ENCODE peak calls at places on chromosomes 2 and 18, in four cellular contexts. C is esophagus squamous epithelium; O is psoas muscle; F is CD8-positive, alpha-beta T cell. T is an unnamed sample.
A peak's percentile ranks its signal among the peaks of the same experiment; 100 is the strongest.

GRCh38 chr2:104836837-104837236 is 17.1 kb upstream of the POU3F3 start:
- DNase-seq in C (no peak), O (no peak), F (no peak), T (no peak)

GRCh38 chr2:20585710-20586378 is 65.1 kb downstream of the HS1BP3 start:
- DNase-seq in C (no peak), O (no peak), F (no peak), T (peak; percentile 13)

GRCh38 chr2:109087055-109087663 is 41.8 kb upstream of the SH3RF3 start:
- DNase-seq in C (no peak), O (no peak), F (no peak), T (no peak)

GRCh38 chr2:88190808-88191721 is 20.9 kb downstream of the THNSL2 start:
- DNase-seq in C (no peak), O (no peak), F (no peak), T (no peak)

GRCh38 chr18:2223394-2223793 is 347.9 kb downstream of the METTL4 start:
- DNase-seq in C (no peak), O (no peak), F (no peak), T (no peak)

GRCh38 chr2:236659758-236660150 is 90.1 kb downstream of the ACKR3 start:
- DNase-seq in C (no peak), O (no peak), F (no peak), T (no peak)

GRCh38 chr2:159922563-159922962 is 124.6 kb upstream of the CD302 start:
- DNase-seq in C (no peak), O (no peak), F (no peak), T (no peak)

GRCh38 chr2:103355287-103355686 is 593.5 kb downstream of the TMEM182 start:
- DNase-seq in C (no peak), O (no peak), F (no peak), T (no peak)

GRCh38 chr2:8799004-8799403 is 38.4 kb downstream of the KIDINS220 start:
- DNase-seq in C (no peak), O (no peak), F (no peak), T (no peak)

GRCh38 chr2:148675708-148676107 is 31.2 kb downstream of the EPC2 start:
- DNase-seq in C (no peak), O (no peak), F (no peak), T (no peak)

GRCh38 chr2:29628078-29628765 is 293.2 kb downstream of the ALK start:
- DNase-seq in C (no peak), O (no peak), F (no peak), T (no peak)

GRCh38 chr2:11466307-11467125 is 555 bp upstream of the E2F6 start:
- DNase-seq in C (no peak), O (peak; percentile 22), F (no peak), T (no peak)

GRCh38 chr18:21663615-21664014 is 41.0 kb downstream of the ABHD3 start:
- DNase-seq in C (no peak), O (peak; percentile 25), F (no peak), T (no peak)

GRCh38 chr2:190088917-190089316 is 26.4 kb upstream of the MSTN start:
- DNase-seq in C (no peak), O (peak; percentile 19), F (no peak), T (no peak)

GRCh38 chr2:145740302-145740701 is 1220.4 kb upstream of the ZEB2 start:
- DNase-seq in C (no peak), O (no peak), F (no peak), T (no peak)

GRCh38 chr18:50429207-50429948 is 54.5 kb downstream of the SKA1 start:
- DNase-seq in C (no peak), O (no peak), F (no peak), T (no peak)

GRCh38 chr2:40823465-40823864 is 371.6 kb upstream of the SLC8A1 start:
- DNase-seq in C (no peak), O (no peak), F (no peak), T (no peak)

GRCh38 chr2:200509227-200509607 is 651 bp downstream of the KCTD18 start:
- DNase-seq in C (no peak), O (no peak), F (no peak), T (no peak)

GRCh38 chr2:196329959-196330358 is 158.6 kb upstream of the STK17B start:
- DNase-seq in C (no peak), O (no peak), F (no peak), T (no peak)

GRCh38 chr18:62522178-62522509 is 681 bp upstream of the ZCCHC2 start:
- DNase-seq in C (no peak), O (no peak), F (no peak), T (no peak)

GRCh38 chr2:218010116-218010837 is 7.5 kb upstream of the TNS1 start:
- DNase-seq in C (no peak), O (peak; percentile 65), F (peak; percentile 59), T (peak; percentile 54)

GRCh38 chr2:105391763-105392662 is 6.8 kb downstream of the FHL2 start:
- DNase-seq in C (no peak), O (no peak), F (peak; percentile 19), T (no peak)

GRCh38 chr2:138079976-138080375 is 115.7 kb downstream of the HNMT start:
- DNase-seq in C (no peak), O (no peak), F (no peak), T (no peak)

GRCh38 chr18:21303913-21304312 is 61.9 kb downstream of the GREB1L start:
- DNase-seq in C (no peak), O (no peak), F (no peak), T (no peak)

DNA sequence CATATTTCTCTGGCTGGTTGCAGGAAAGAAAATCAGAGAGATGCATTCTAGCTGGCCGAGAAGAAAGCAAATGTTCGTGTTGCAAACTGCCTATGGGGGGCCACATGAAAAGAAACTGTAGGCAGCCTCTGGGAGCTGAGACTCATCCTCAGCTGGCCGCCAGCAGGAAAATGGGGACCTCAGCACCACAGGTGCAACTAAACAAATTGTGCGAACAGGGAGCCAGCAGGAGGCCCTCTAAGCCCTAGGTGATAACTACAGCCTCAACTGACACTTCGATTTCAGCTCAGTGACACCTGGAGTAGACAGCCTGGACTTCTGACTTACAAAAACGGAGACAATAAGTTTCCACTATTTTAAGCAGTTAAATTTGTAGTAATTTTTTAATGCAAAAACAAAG is 107.3 kb downstream of the DTNB start:
- DNase-seq in C (no peak), O (no peak), F (no peak), T (no peak)
- TF ChIP-seq CTCF in C (no peak), O (no peak), F (no peak), T (no peak)

GRCh38 chr2:36392854-36393253 is 37.3 kb downstream of the CRIM1 start:
- DNase-seq in C (no peak), O (no peak), F (no peak), T (no peak)

GRCh38 chr2:36388472-36388871 is 32.9 kb downstream of the CRIM1 start:
- DNase-seq in C (no peak), O (no peak), F (no peak), T (no peak)

GRCh38 chr2:36385603-36386002 is 30.0 kb downstream of the CRIM1 start:
- DNase-seq in C (no peak), O (no peak), F (no peak), T (no peak)

GRCh38 chr2:36387258-36387916 is 31.8 kb downstream of the CRIM1 start:
- DNase-seq in C (no peak), O (no peak), F (no peak), T (no peak)

GRCh38 chr2:36389081-36389480 is 33.5 kb downstream of the CRIM1 start:
- DNase-seq in C (no peak), O (no peak), F (no peak), T (no peak)
- H3K4me1 ChIP-seq in C (peaks cover 3% of the 10 kb centered on the region), O (peaks cover 64% of the 10 kb centered on the region), F (no peaks in the 10 kb centered on the region), T (peaks cover 58% of the 10 kb centered on the region)

DNA sequence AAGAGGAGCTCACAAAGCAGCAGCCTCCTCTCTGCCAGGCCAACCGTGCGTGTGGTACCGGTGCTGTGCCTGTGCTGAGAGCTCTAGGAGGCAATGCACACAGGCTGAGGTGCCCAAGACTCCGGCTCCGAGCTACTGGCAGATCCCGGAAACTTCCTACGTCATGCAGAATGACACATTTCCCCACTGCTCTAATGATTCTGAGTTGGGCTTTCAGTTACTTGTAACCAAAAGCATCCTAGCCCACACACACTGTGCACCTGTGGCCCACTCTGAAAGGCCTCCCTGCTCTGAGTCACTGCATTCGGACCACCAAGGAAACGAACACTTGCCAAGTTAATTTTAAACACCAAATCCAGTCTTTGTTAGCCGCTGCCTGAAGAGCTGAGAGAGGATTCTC is 9.3 kb upstream of the RNU4ATAC start:
- DNase-seq in C (no peak), O (no peak), F (no peak), T (no peak)
- H3K36me3 ChIP-seq in C (no peaks in the 10 kb centered on the region), O (no peaks in the 10 kb centered on the region), F (peaks cover 21% of the 10 kb centered on the region), T (peaks cover 38% of the 10 kb centered on the region)

GRCh38 chr2:26463252-26464207 is 14.4 kb downstream of the OTOF start:
- DNase-seq in C (no peak), O (no peak), F (no peak), T (no peak)

GRCh38 chr2:26464390-26465265 is 13.3 kb downstream of the OTOF start:
- DNase-seq in C (no peak), O (no peak), F (no peak), T (no peak)

GRCh38 chr2:26461601-26462023 is 16.3 kb downstream of the OTOF start:
- DNase-seq in C (no peak), O (no peak), F (no peak), T (no peak)

GRCh38 chr2:26462100-26462499 is 15.8 kb downstream of the OTOF start:
- DNase-seq in C (no peak), O (no peak), F (no peak), T (no peak)

DNA sequence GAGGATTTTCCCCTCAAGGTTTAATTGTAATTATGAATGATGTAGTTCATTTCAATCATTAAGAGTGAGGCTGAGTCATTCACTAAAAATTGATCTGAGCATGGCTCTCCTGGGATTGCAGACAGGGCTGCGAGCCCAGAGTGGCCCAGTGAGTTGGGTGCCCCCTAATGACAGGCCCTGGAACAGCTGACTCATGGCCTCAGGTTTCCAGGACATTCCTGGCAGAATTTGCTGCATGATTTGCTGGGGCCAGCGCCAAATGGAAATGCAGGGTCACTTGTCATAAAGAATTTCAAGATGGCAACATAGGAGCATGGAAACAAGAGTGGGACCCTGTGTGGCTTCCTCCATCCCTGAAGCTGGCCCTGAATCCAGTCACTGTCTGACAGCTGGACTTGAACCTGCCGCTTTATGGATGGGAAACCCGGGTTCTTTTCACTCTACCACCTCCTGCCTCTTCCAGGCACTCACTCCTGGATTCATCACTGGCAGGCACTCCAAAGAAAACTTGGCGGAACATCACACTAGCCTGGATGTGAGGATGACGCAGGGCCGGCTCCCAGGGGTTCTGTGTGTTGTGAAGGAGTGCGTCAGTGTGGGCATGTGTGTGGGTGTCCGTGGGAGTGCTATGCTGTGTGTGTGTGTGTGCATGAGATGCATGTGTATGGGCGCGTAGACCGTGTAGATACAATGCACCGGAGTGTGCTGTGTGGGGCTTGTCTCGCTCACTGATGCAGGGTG is 15.2 kb downstream of the OTOF start:
- DNase-seq in C (no peak), O (peak; percentile 72), F (no peak), T (no peak)
- TF ChIP-seq CTCF in C (peak; percentile 49), O (peak; percentile 52), F (no peak), T (peak; percentile 61)

GRCh38 chr18:7454429-7454828 is 112.7 kb upstream of the PTPRM start:
- DNase-seq in C (no peak), O (no peak), F (no peak), T (no peak)

GRCh38 chr18:7459851-7460774 is 107.0 kb upstream of the PTPRM start:
- DNase-seq in C (no peak), O (no peak), F (no peak), T (peak; percentile 65)

GRCh38 chr18:7457276-7457675 is 109.8 kb upstream of the PTPRM start:
- DNase-seq in C (no peak), O (no peak), F (no peak), T (no peak)

GRCh38 chr18:7464245-7464966 is 102.7 kb upstream of the PTPRM start:
- DNase-seq in C (no peak), O (no peak), F (no peak), T (no peak)

GRCh38 chr18:7458873-7459272 is 108.2 kb upstream of the PTPRM start:
- DNase-seq in C (no peak), O (no peak), F (no peak), T (peak; percentile 28)
- H3K4me1 ChIP-seq in C (no peaks in the 10 kb centered on the region), O (peaks cover 7% of the 10 kb centered on the region), F (no peaks in the 10 kb centered on the region), T (peaks cover 48% of the 10 kb centered on the region)

T was measured in left ventricle myocardium inferior.